ENCODE peak calls at places on chromosomes 11 and 22, in ten cellular contexts. One of them, this sample, is unnamed.

GRCh38 chr22:30572840-30573593 is 1.4 kb downstream of the GAL3ST1 start:
- DNase-seq in MV-4-11: no peak
- DNase-seq in stimulated activated CD8-positive, alpha-beta memory T cell treated with anti-CD3 and anti-CD28 coated beads, Interleukin-15, amount 100 ng/mL, for 48 hours: no peak
- DNase-seq in stimulated activated CD4-positive, alpha-beta T cell treated with anti-CD3 and anti-CD28 coated beads, Interleukin-1b, Interleukin-23, amount 100 ng/mL, for 24 hours: no peak
- DNase-seq in H7: peak; percentile 43
- DNase-seq in lower lobe of right lung: no peak
- DNase-seq in posterior vena cava: no peak
- DNase-seq in lower leg skin: no peak
- DNase-seq in activated naive CD8-positive, alpha-beta T cell treated with anti-CD3 and anti-CD28 coated beads for 36 hours: no peak
- DNase-seq in activated CD8-positive, alpha-beta memory T cell treated with anti-CD3 and anti-CD28 coated beads, Interleukin-2, amount 10 ng/mL, durations not matched to agents 7 days and 5 days: no peak
- DNase-seq in this sample: no peak

GRCh38 chr11:88538088-88538487 is 200.6 kb upstream of the CTSC start:
- DNase-seq in H7: no peak
- DNase-seq in activated naive CD8-positive, alpha-beta T cell treated with anti-CD3 and anti-CD28 coated beads for 36 hours: no peak
- DNase-seq in MV-4-11: no peak
- DNase-seq in lower lobe of right lung: no peak
- DNase-seq in posterior vena cava: no peak
- DNase-seq in lower leg skin: no peak
- DNase-seq in stimulated activated CD4-positive, alpha-beta T cell treated with anti-CD3 and anti-CD28 coated beads, Interleukin-1b, Interleukin-23, amount 100 ng/mL, for 24 hours: no peak
- DNase-seq in stimulated activated CD8-positive, alpha-beta memory T cell treated with anti-CD3 and anti-CD28 coated beads, Interleukin-15, amount 100 ng/mL, for 48 hours: no peak
- DNase-seq in activated CD8-positive, alpha-beta memory T cell treated with anti-CD3 and anti-CD28 coated beads, Interleukin-2, amount 10 ng/mL, durations not matched to agents 7 days and 5 days: no peak
- DNase-seq in this sample: no peak

GRCh38 chr11:60852060-60852638 is 3.6 kb downstream of the PTGDR2 start:
- DNase-seq in posterior vena cava: no peak
- DNase-seq in lower lobe of right lung: peak; percentile 40
- DNase-seq in stimulated activated CD4-positive, alpha-beta T cell treated with anti-CD3 and anti-CD28 coated beads, Interleukin-1b, Interleukin-23, amount 100 ng/mL, for 24 hours: no peak
- DNase-seq in activated naive CD8-positive, alpha-beta T cell treated with anti-CD3 and anti-CD28 coated beads for 36 hours: no peak
- DNase-seq in H7: no peak
- DNase-seq in stimulated activated CD8-positive, alpha-beta memory T cell treated with anti-CD3 and anti-CD28 coated beads, Interleukin-15, amount 100 ng/mL, for 48 hours: no peak
- DNase-seq in activated CD8-positive, alpha-beta memory T cell treated with anti-CD3 and anti-CD28 coated beads, Interleukin-2, amount 10 ng/mL, durations not matched to agents 7 days and 5 days: no peak
- DNase-seq in lower leg skin: no peak
- DNase-seq in MV-4-11: no peak
- DNase-seq in this sample: no peak

GRCh38 chr11:102171101-102171500 is 60.9 kb downstream of the YAP1 start:
- DNase-seq in lower leg skin: no peak
- DNase-seq in activated naive CD8-positive, alpha-beta T cell treated with anti-CD3 and anti-CD28 coated beads for 36 hours: no peak
- DNase-seq in activated CD8-positive, alpha-beta memory T cell treated with anti-CD3 and anti-CD28 coated beads, Interleukin-2, amount 10 ng/mL, durations not matched to agents 7 days and 5 days: no peak
- DNase-seq in MV-4-11: no peak
- DNase-seq in posterior vena cava: no peak
- DNase-seq in H7: no peak
- DNase-seq in lower lobe of right lung: no peak
- DNase-seq in stimulated activated CD4-positive, alpha-beta T cell treated with anti-CD3 and anti-CD28 coated beads, Interleukin-1b, Interleukin-23, amount 100 ng/mL, for 24 hours: no peak
- DNase-seq in stimulated activated CD8-positive, alpha-beta memory T cell treated with anti-CD3 and anti-CD28 coated beads, Interleukin-15, amount 100 ng/mL, for 48 hours: no peak
- DNase-seq in this sample: no peak

GRCh38 chr11:38952698-38953097 is 2354.7 kb upstream of the RAG2 start:
- DNase-seq in stimulated activated CD4-positive, alpha-beta T cell treated with anti-CD3 and anti-CD28 coated beads, Interleukin-1b, Interleukin-23, amount 100 ng/mL, for 24 hours: no peak
- DNase-seq in stimulated activated CD8-positive, alpha-beta memory T cell treated with anti-CD3 and anti-CD28 coated beads, Interleukin-15, amount 100 ng/mL, for 48 hours: no peak
- DNase-seq in activated CD8-positive, alpha-beta memory T cell treated with anti-CD3 and anti-CD28 coated beads, Interleukin-2, amount 10 ng/mL, durations not matched to agents 7 days and 5 days: no peak
- DNase-seq in MV-4-11: no peak
- DNase-seq in H7: no peak
- DNase-seq in lower leg skin: peak; percentile 34
- DNase-seq in lower lobe of right lung: no peak
- DNase-seq in activated naive CD8-positive, alpha-beta T cell treated with anti-CD3 and anti-CD28 coated beads for 36 hours: no peak
- DNase-seq in posterior vena cava: no peak
- DNase-seq in this sample: no peak

GRCh38 chr22:32528316-32528715 is 53.7 kb downstream of the FBXO7 start:
- DNase-seq in lower lobe of right lung: no peak
- DNase-seq in lower leg skin: no peak
- DNase-seq in activated CD8-positive, alpha-beta memory T cell treated with anti-CD3 and anti-CD28 coated beads, Interleukin-2, amount 10 ng/mL, durations not matched to agents 7 days and 5 days: no peak
- DNase-seq in activated naive CD8-positive, alpha-beta T cell treated with anti-CD3 and anti-CD28 coated beads for 36 hours: no peak
- DNase-seq in stimulated activated CD4-positive, alpha-beta T cell treated with anti-CD3 and anti-CD28 coated beads, Interleukin-1b, Interleukin-23, amount 100 ng/mL, for 24 hours: no peak
- DNase-seq in posterior vena cava: no peak
- DNase-seq in stimulated activated CD8-positive, alpha-beta memory T cell treated with anti-CD3 and anti-CD28 coated beads, Interleukin-15, amount 100 ng/mL, for 48 hours: no peak
- DNase-seq in MV-4-11: no peak
- DNase-seq in H7: no peak
- DNase-seq in this sample: no peak

GRCh38 chr11:63749624-63750023 is 19.0 kb downstream of the ZFTA start:
- DNase-seq in posterior vena cava: peak; percentile 18
- DNase-seq in lower lobe of right lung: no peak
- DNase-seq in activated CD8-positive, alpha-beta memory T cell treated with anti-CD3 and anti-CD28 coated beads, Interleukin-2, amount 10 ng/mL, durations not matched to agents 7 days and 5 days: no peak
- DNase-seq in stimulated activated CD4-positive, alpha-beta T cell treated with anti-CD3 and anti-CD28 coated beads, Interleukin-1b, Interleukin-23, amount 100 ng/mL, for 24 hours: no peak
- DNase-seq in lower leg skin: no peak
- DNase-seq in MV-4-11: no peak
- DNase-seq in H7: no peak
- DNase-seq in activated naive CD8-positive, alpha-beta T cell treated with anti-CD3 and anti-CD28 coated beads for 36 hours: no peak
- DNase-seq in stimulated activated CD8-positive, alpha-beta memory T cell treated with anti-CD3 and anti-CD28 coated beads, Interleukin-15, amount 100 ng/mL, for 48 hours: no peak
- DNase-seq in this sample: no peak

GRCh38 chr22:22228421-22228820 is 16.2 kb upstream of the VPREB1 start:
- DNase-seq in activated naive CD8-positive, alpha-beta T cell treated with anti-CD3 and anti-CD28 coated beads for 36 hours: no peak
- DNase-seq in activated CD8-positive, alpha-beta memory T cell treated with anti-CD3 and anti-CD28 coated beads, Interleukin-2, amount 10 ng/mL, durations not matched to agents 7 days and 5 days: no peak
- DNase-seq in stimulated activated CD4-positive, alpha-beta T cell treated with anti-CD3 and anti-CD28 coated beads, Interleukin-1b, Interleukin-23, amount 100 ng/mL, for 24 hours: no peak
- DNase-seq in H7: no peak
- DNase-seq in stimulated activated CD8-positive, alpha-beta memory T cell treated with anti-CD3 and anti-CD28 coated beads, Interleukin-15, amount 100 ng/mL, for 48 hours: no peak
- DNase-seq in lower lobe of right lung: no peak
- DNase-seq in posterior vena cava: no peak
- DNase-seq in MV-4-11: no peak
- DNase-seq in lower leg skin: no peak
- DNase-seq in this sample: no peak

GRCh38 chr22:21762712-21763581 is 27.4 kb upstream of the YPEL1 start:
- DNase-seq in stimulated activated CD4-positive, alpha-beta T cell treated with anti-CD3 and anti-CD28 coated beads, Interleukin-1b, Interleukin-23, amount 100 ng/mL, for 24 hours: no peak
- DNase-seq in stimulated activated CD8-positive, alpha-beta memory T cell treated with anti-CD3 and anti-CD28 coated beads, Interleukin-15, amount 100 ng/mL, for 48 hours: peak; percentile 39
- DNase-seq in activated naive CD8-positive, alpha-beta T cell treated with anti-CD3 and anti-CD28 coated beads for 36 hours: peak; percentile 39
- DNase-seq in H7: peak; percentile 11
- DNase-seq in MV-4-11: peak; percentile 38
- DNase-seq in lower lobe of right lung: no peak
- DNase-seq in posterior vena cava: peak; percentile 56
- DNase-seq in lower leg skin: no peak
- DNase-seq in activated CD8-positive, alpha-beta memory T cell treated with anti-CD3 and anti-CD28 coated beads, Interleukin-2, amount 10 ng/mL, durations not matched to agents 7 days and 5 days: peak; percentile 77
- DNase-seq in this sample: no peak